ENCODE peak calls at places on chromosomes 1 and 21, in four cellular contexts. O is stomach, H is T-helper 2 cell, E is cardiac fibroblast. J is an unnamed sample.

GRCh38 chr1:221907531-221907930 is 165.6 kb upstream of the DUSP10 start:
- DNase-seq in H (no peak), E (no peak), O (no peak), J (no peak)

GRCh38 chr1:110481968-110482623 is 31.1 kb downstream of the PROK1 start:
- DNase-seq in O (no peak), E (peak), H (no peak), J (no peak)

GRCh38 chr1:145949219-145949618 is 8.6 kb downstream of the LIX1L start:
- DNase-seq in O (no peak), H (no peak), E (no peak), J (no peak)

GRCh38 chr21:34857874-34858273 is 189.1 kb downstream of the CLIC6 start:
- DNase-seq in O (no peak), E (no peak), H (no peak), J (no peak)

GRCh38 chr1:58803858-58804257 is 20.0 kb upstream of the JUN start:
- DNase-seq in O (no peak), E (no peak), H (no peak), J (no peak)

GRCh38 chr1:47411441-47411840 is 4.6 kb upstream of the FOXE3 start:
- DNase-seq in O (no peak), H (no peak), E (no peak), J (no peak)

GRCh38 chr1:212774584-212774983 is 17.0 kb downstream of the NSL1 start:
- DNase-seq in O (no peak), H (no peak), E (peak), J (no peak)

GRCh38 chr1:7229186-7229585 is 443.9 kb downstream of the CAMTA1 start:
- DNase-seq in E (no peak), O (no peak), H (no peak), J (no peak)

GRCh38 chr1:29259802-29260441 is 23.6 kb downstream of the PTPRU start:
- DNase-seq in H (no peak), E (no peak), O (peak), J (peak)

GRCh38 chr1:151011154-151011850 is 3.1 kb downstream of the PRUNE1 start:
- DNase-seq in H (no peak), E (no peak), O (no peak), J (peak)

GRCh38 chr1:39656416-39656815 is 15.5 kb downstream of the NT5C1A start:
- DNase-seq in E (no peak), O (no peak), H (no peak), J (no peak)

GRCh38 chr1:183416850-183417690 is 1.1 kb downstream of the NMNAT2 start:
- DNase-seq in E (peak), H (no peak), O (peak), J (peak)

GRCh38 chr21:36347962-36348328 is 27.9 kb downstream of the MORC3 start:
- DNase-seq in E (no peak), O (no peak), H (no peak), J (no peak)

GRCh38 chr1:155017946-155018316 is 15.3 kb downstream of the ZBTB7B start:
- DNase-seq in E (no peak), O (no peak), H (no peak), J (no peak)

GRCh38 chr1:19087737-19088594 is 122.1 kb downstream of the UBR4 start:
- DNase-seq in H (no peak), O (no peak), E (no peak), J (peak)

GRCh38 chr1:217244946-217245345 is 385.9 kb downstream of the GPATCH2 start:
- DNase-seq in E (peak), O (no peak), H (no peak), J (no peak)

GRCh38 chr1:24411963-24412362 is 1.6 kb downstream of the STPG1 start:
- DNase-seq in E (no peak), O (no peak), H (no peak), J (no peak)

GRCh38 chr1:6424619-6425593 is at the start of gene ESPN:
- DNase-seq in E (no peak), H (no peak), O (no peak), J (no peak)

GRCh38 chr1:30374400-30375070 is 348.9 kb downstream of the MATN1 start:
- DNase-seq in O (peak), H (no peak), E (no peak), J (no peak)

GRCh38 chr1:96634863-96635262 is 86.7 kb upstream of the PTBP2 start:
- DNase-seq in O (no peak), E (no peak), H (no peak), J (no peak)

GRCh38 chr1:175713386-175713785 is 30.0 kb downstream of the TNR start:
- DNase-seq in H (no peak), E (no peak), O (no peak), J (no peak)

GRCh38 chr1:162161921-162162550 is 92.5 kb downstream of the NOS1AP start:
- DNase-seq in E (no peak), H (no peak), O (no peak), J (no peak)

GRCh38 chr1:14681182-14681581 is 82.7 kb downstream of the KAZN start:
- DNase-seq in O (no peak), H (no peak), E (peak), J (no peak)

GRCh38 chr1:24898152-24898908 is 31.7 kb downstream of the RUNX3 start:
- DNase-seq in H (no peak), O (peak), E (peak), J (peak)

GRCh38 chr1:27519341-27520258 is 29.6 kb upstream of the WASF2 start:
- DNase-seq in E (no peak), O (no peak), H (no peak), J (peak)

GRCh38 chr1:221439734-221440436 is 302.0 kb downstream of the DUSP10 start:
- DNase-seq in E (peak), O (no peak), H (peak), J (no peak)

GRCh38 chr1:178632619-178633018 is 92.4 kb upstream of the RALGPS2 start:
- DNase-seq in E (peak), H (no peak), O (no peak), J (no peak)

GRCh38 chr1:20931930-20932436 is 144.9 kb upstream of the HP1BP3 start:
- DNase-seq in O (no peak), H (no peak), E (no peak), J (no peak)

GRCh38 chr21:44455524-44456206 is 355 bp downstream of the LRRC3 start:
- DNase-seq in H (no peak), O (peak), E (peak), J (peak)

GRCh38 chr1:54229281-54229891 is 29.4 kb downstream of the MRPL37 start:
- DNase-seq in O (no peak), E (peak), H (peak), J (no peak)

GRCh38 chr1:13794231-13795187 is 94.5 kb downstream of the PRDM2 start:
- DNase-seq in E (no peak), O (no peak), H (no peak), J (no peak)

GRCh38 chr1:27862671-27863551 is 9.4 kb upstream of the THEMIS2 start:
- DNase-seq in E (peak), O (no peak), H (no peak), J (peak)

GRCh38 chr1:172499636-172500141 is 33.3 kb upstream of the SUCO start:
- DNase-seq in E (no peak), H (no peak), O (no peak), J (peak)

GRCh38 chr1:214318956-214319355 is 38.0 kb downstream of the SMYD2 start:
- DNase-seq in H (no peak), E (no peak), O (no peak), J (no peak)

GRCh38 chr1:14590781-14591180 is 7.7 kb upstream of the KAZN start:
- DNase-seq in E (no peak), H (no peak), O (no peak), J (no peak)